ENCODE peak calls at places on chromosome 4, in seven cellular contexts. Y, J, V, F, U, P and G are unnamed samples.

GRCh38 chr4:166535865-166536264 is 662.8 kb downstream of the TLL1 start:
- DNase-seq in Y (no peak), J (no peak), V (no peak), F (no peak), U (no peak), P (no peak), G (no peak)

GRCh38 chr4:71882113-71882512 is 98.2 kb upstream of the GC start:
- DNase-seq in Y (no peak), J (no peak), V (no peak), F (no peak), U (no peak), P (no peak), G (no peak)

GRCh38 chr4:1974836-1975235 is 33.9 kb downstream of the NELFA start:
- DNase-seq in Y (no peak), J (no peak), V (no peak), F (no peak), U (no peak), P (no peak), G (no peak)

GRCh38 chr4:124640037-124640730 is 72.3 kb downstream of the ANKRD50 start:
- DNase-seq in Y (peak; percentile 77), J (peak; percentile 59), V (no peak), F (no peak), U (no peak), P (no peak), G (no peak)

GRCh38 chr4:183256756-183257385 is 63.2 kb downstream of the CLDN22 start:
- DNase-seq in Y (peak; percentile 75), J (peak; percentile 49), V (peak; percentile 70), F (peak; percentile 35), U (peak; percentile 54), P (peak; percentile 35), G (no peak)

GRCh38 chr4:183330841-183331240 is 8.6 kb upstream of the CLDN24 start:
- DNase-seq in Y (peak; percentile 50), J (no peak), V (no peak), F (no peak), U (no peak), P (no peak), G (no peak)

GRCh38 chr4:13089659-13089998 is 394.5 kb downstream of the RAB28 start:
- DNase-seq in Y (no peak), J (no peak), V (no peak), F (no peak), U (no peak), P (no peak), G (no peak)

GRCh38 chr4:156521631-156522030 is 450.0 kb downstream of the PDGFC start:
- DNase-seq in Y (no peak), J (no peak), V (no peak), F (no peak), U (no peak), P (no peak), G (no peak)

GRCh38 chr4:43843501-43843900 is 605.1 kb downstream of the KCTD8 start:
- DNase-seq in Y (peak; percentile 4), J (no peak), V (no peak), F (no peak), U (no peak), P (no peak), G (no peak)

GRCh38 chr4:184818216-184818564 is 7.6 kb downstream of the ACSL1 start:
- DNase-seq in Y (no peak), J (no peak), V (no peak), F (no peak), U (no peak), P (no peak), G (peak; percentile 68)

GRCh38 chr4:184815046-184815877 is 10.5 kb downstream of the ACSL1 start:
- DNase-seq in Y (peak; percentile 80), J (peak; percentile 85), V (peak; percentile 90), F (peak; percentile 83), U (peak; percentile 77), P (no peak), G (no peak)

GRCh38 chr4:184814686-184815045 is 11.1 kb downstream of the ACSL1 start:
- DNase-seq in Y (peak; percentile 47), J (no peak), V (no peak), F (no peak), U (no peak), P (no peak), G (no peak)

GRCh38 chr4:184817494-184818215 is 8.1 kb downstream of the ACSL1 start:
- DNase-seq in Y (no peak), J (no peak), V (no peak), F (no peak), U (no peak), P (no peak), G (no peak)

GRCh38 chr4:184816962-184817361 is 8.8 kb downstream of the ACSL1 start:
- DNase-seq in Y (no peak), J (no peak), V (no peak), F (no peak), U (no peak), P (no peak), G (no peak)
- H3K4me1 ChIP-seq in Y (peaks cover 15% of the 10 kb centered on the region), J (peaks cover 18% of the 10 kb centered on the region), V (peaks cover 32% of the 10 kb centered on the region), F (peaks cover 83% of the 10 kb centered on the region), U (peaks cover 74% of the 10 kb centered on the region), P (no peaks in the 10 kb centered on the region), G (peaks cover 18% of the 10 kb centered on the region)

DNA sequence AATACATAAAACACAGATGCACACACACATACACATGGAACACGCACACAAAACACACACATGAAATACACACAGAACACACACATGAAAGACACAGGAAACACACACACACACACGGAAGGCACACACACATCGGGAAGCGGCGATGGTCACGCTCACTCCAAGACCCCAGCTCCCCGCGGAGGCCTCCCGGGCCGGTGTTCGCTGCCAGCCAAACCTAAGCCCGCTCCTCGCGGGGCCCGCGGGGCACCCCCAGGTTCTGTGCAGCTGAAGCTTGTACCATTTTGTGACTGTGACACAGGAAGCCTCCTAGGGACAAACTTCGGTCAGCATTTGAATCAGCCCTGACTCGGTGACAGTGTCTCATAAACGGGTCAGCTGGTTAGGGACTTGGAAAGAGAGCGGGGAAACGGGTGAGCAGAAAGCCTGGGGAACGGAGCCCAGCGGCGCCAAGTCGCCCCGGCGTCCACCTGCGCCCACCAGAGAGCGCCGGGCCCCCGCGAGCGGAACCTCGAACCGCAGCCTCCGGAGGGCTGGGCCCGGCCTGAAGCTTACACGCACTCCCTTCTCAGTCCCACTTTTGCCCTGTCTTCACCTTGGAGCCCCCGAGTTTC is 32.2 kb downstream of the F11 start:
- DNase-seq in Y (no peak), J (no peak), V (no peak), F (no peak), U (no peak), P (no peak), G (no peak)
- H3K4me3 ChIP-seq in Y (no peak overlapping the region), J (no peak overlapping the region), V (no peak overlapping the region), F (no peak overlapping the region), U (no peak overlapping the region), P (no peak overlapping the region), G (no peak overlapping the region)

GRCh38 chr4:106246441-106246840 is 69.6 kb downstream of the TBCK start:
- DNase-seq in Y (no peak), J (no peak), V (no peak), F (no peak), U (no peak), P (no peak), G (no peak)
- H3K36me3 ChIP-seq in Y (peaks cover 40% of the 10 kb centered on the region), J (no peaks in the 10 kb centered on the region), V (no peaks in the 10 kb centered on the region), F (peaks cover 71% of the 10 kb centered on the region), U (no peaks in the 10 kb centered on the region), P (peaks cover 4% of the 10 kb centered on the region), G (peaks cover 42% of the 10 kb centered on the region)

DNA sequence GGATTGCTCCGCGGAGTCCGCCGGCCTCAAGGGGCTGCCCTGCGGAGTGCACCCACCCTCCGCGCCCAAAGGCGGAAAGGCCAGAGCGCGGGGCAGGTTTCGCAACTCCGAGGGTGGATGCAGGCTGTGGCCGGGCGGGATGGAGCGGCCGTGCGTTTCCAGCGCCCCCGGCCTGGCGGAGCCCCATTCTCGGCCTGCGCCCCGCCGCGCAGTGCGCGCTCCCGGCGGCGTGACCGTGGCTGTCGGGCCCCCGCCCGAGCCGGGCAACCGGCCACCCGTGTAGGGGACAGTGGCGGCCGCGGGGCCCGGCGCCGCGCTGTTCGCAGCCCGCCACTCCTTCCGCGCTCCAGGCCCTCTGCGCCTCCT is 331 bp downstream of the SETD7 start:
- DNase-seq in Y (peak; percentile 78), J (no peak), V (peak; percentile 86), F (no peak), U (peak; percentile 73), P (no peak), G (no peak)
- H3K4me1 ChIP-seq in Y (peaks cover 38% of the 10 kb centered on the region), J (peaks cover 26% of the 10 kb centered on the region), V (peaks cover 8% of the 10 kb centered on the region), F (peaks cover 65% of the 10 kb centered on the region), U (peaks cover 37% of the 10 kb centered on the region), P (peaks cover 26% of the 10 kb centered on the region), G (peaks cover 68% of the 10 kb centered on the region)

GRCh38 chr4:175951794-175952193 is 113.8 kb upstream of the WDR17 start:
- DNase-seq in Y (peak; percentile 29), J (peak; percentile 74), V (no peak), F (no peak), U (no peak), P (no peak), G (no peak)

GRCh38 chr4:175946472-175947116 is 119.0 kb upstream of the WDR17 start:
- DNase-seq in Y (peak; percentile 11), J (no peak), V (peak; percentile 49), F (no peak), U (no peak), P (no peak), G (no peak)

DNA sequence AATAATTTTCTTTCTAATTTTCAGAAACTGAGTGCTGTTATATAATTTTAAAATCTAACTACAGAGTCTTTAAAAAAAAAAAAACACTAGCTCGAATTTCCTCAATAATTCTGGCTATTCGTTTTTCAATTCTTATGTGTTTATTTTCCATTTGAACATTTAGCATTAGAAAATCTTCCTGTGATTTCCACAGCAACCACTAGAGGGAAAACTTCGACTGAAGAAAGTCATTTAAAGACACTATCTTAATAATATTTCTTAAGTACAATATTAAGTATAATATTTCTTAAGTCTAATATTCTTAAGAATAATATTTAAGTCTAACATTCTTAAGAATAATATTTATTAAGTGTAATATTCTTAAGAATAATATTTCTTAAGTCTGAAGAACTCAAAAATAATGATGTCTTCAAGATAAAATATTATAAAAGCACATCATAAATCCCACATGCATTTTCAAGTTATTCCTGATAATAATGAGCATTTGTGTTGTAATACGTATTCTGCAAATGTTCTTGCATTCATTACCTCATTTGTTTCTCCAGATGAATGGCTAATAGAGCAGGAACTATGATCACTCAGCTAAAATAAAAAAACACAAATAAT is 118.4 kb upstream of the WDR17 start:
- DNase-seq in Y (peak; percentile 47), J (no peak), V (no peak), F (no peak), U (no peak), P (no peak), G (peak; percentile 29)
- H3K4me3 ChIP-seq in Y (peak overlapping the region; percentile 8), J (no peak overlapping the region), V (no peak overlapping the region), F (peak overlapping the region; percentile 4), U (peak overlapping the region; percentile 23), P (no peak overlapping the region), G (no peak overlapping the region)